ENCODE peak calls at places on chromosome 18, in seven cellular contexts. G, N, U, X, L, H and J are unnamed samples.
A peak's percentile ranks its signal among the peaks of the same experiment; 100 is the strongest.

GRCh38 chr18:23316986-23317385 is 136.1 kb upstream of the RIOK3 start:
- DNase-seq in L (no peak), H (no peak), G (no peak), U (no peak), X (no peak), N (no peak), J (no peak)

GRCh38 chr18:37405772-37406171 is 159.8 kb downstream of the CELF4 start:
- DNase-seq in G (no peak), N (no peak), U (no peak), X (no peak), L (no peak), H (no peak), J (no peak)

GRCh38 chr18:42635378-42636048 is 480.0 kb downstream of the RIT2 start:
- DNase-seq in H (no peak), X (peak; percentile 14), G (peak; percentile 75), N (no peak), U (no peak), L (no peak), J (no peak)

GRCh38 chr18:11154983-11155759 is 5.8 kb upstream of the PIEZO2 start:
- DNase-seq in X (no peak), L (no peak), H (no peak), G (no peak), U (no peak), N (no peak), J (no peak)

GRCh38 chr18:62784338-62784965 is 69.1 kb downstream of the PHLPP1 start:
- DNase-seq in H (no peak), G (no peak), L (peak; percentile 60), U (no peak), N (no peak), X (no peak), J (no peak)

GRCh38 chr18:74722237-74722636 is 124.6 kb downstream of the ZNF407 start:
- DNase-seq in H (no peak), U (no peak), G (no peak), X (peak; percentile 64), L (peak; percentile 44), N (no peak), J (no peak)

GRCh38 chr18:72867721-72868665 is at the start of gene NETO1:
- DNase-seq in N (no peak), X (no peak), H (no peak), L (peak; percentile 41), U (no peak), G (peak; percentile 72), J (no peak)

GRCh38 chr18:69701305-69701704 is 246.4 kb downstream of the CD226 start:
- DNase-seq in L (no peak), N (no peak), U (no peak), H (no peak), X (no peak), G (no peak), J (no peak)

GRCh38 chr18:74252032-74252380 is 39.8 kb downstream of the CYB5A start:
- DNase-seq in H (no peak), X (no peak), L (peak; percentile 45), G (no peak), U (no peak), N (no peak), J (no peak)

GRCh38 chr18:46756559-46757201 is at the start of gene ST8SIA5:
- DNase-seq in N (no peak), L (no peak), U (no peak), G (peak; percentile 88), H (no peak), X (no peak), J (peak; percentile 31)

GRCh38 chr18:61475931-61476330 is 142.7 kb downstream of the CDH20 start:
- DNase-seq in G (no peak), L (no peak), U (no peak), H (no peak), X (no peak), N (no peak), J (no peak)

GRCh38 chr18:37524139-37524538 is 41.5 kb downstream of the CELF4 start:
- DNase-seq in G (no peak), U (no peak), H (no peak), L (no peak), N (no peak), X (no peak), J (no peak)

GRCh38 chr18:35122586-35123224 is 81.5 kb downstream of the MAPRE2 start:
- DNase-seq in U (peak; percentile 68), H (no peak), L (peak; percentile 2), G (peak; percentile 82), N (no peak), X (no peak), J (no peak)

GRCh38 chr18:76401496-76401895 is 93.5 kb downstream of the ZNF516 start:
- DNase-seq in N (no peak), X (no peak), U (no peak), L (no peak), G (no peak), H (no peak), J (no peak)

GRCh38 chr18:1227025-1227424 is 322.4 kb downstream of the ADCYAP1 start:
- DNase-seq in L (no peak), G (no peak), H (no peak), U (no peak), N (no peak), X (no peak), J (no peak)

GRCh38 chr18:6866552-6866951 is 137.0 kb downstream of the ARHGAP28 start:
- DNase-seq in U (no peak), G (no peak), H (no peak), X (peak; percentile 33), N (no peak), L (no peak), J (no peak)

GRCh38 chr18:5237083-5237722 is 40.1 kb upstream of the AKAIN1 start:
- DNase-seq in X (no peak), L (peak; percentile 18), G (no peak), H (no peak), U (no peak), N (peak; percentile 30), J (peak; percentile 4)

GRCh38 chr18:5238371-5238758 is 41.3 kb upstream of the AKAIN1 start:
- DNase-seq in H (peak; percentile 72), N (peak; percentile 86), X (no peak), U (peak; percentile 72), G (peak; percentile 38), L (peak; percentile 52), J (peak; percentile 10)

GRCh38 chr18:5239447-5239846 is 42.4 kb upstream of the AKAIN1 start:
- DNase-seq in U (no peak), H (no peak), N (no peak), G (no peak), L (no peak), X (no peak), J (no peak)

DNA sequence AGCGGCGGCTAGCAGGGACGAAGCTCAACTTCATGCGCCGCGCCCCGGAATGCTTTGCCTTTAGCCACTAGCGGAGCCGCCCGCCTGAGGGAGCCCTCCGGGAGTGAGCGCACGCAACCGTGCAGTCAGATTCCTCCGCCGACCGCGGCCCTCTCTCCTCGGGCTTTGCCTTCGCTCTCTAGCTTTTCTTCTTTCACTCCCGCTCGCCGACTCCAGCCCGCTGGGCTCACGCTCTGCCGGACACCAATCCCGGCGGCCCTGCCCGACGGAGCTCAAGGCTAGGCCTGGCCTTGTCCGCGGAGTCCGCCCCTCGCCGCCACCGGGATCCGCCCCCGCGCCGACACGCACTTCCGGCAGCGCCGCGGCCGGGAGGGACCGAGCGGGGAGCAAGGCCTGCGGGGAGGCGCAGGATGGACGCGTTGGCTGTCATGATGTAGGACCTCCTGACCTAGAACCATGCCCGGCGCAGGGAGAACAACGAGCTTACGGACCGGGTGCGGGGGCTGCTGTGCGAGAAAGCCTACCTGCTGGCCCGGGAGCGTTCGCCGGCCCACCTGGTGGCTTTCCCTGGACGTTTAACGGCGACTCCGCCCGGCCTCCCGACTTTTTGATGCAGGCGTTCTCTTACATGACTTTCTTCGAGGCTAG is 40.8 kb upstream of the AKAIN1 start:
- DNase-seq in L (peak; percentile 93), U (peak; percentile 94), X (peak; percentile 91), H (peak; percentile 87), N (peak; percentile 82), G (peak; percentile 92), J (peak; percentile 90)
- TF ChIP-seq CTCF in L (peak; percentile 54), U (no peak), X (no peak), H (no peak), N (peak; percentile 13), G (no peak), J (peak; percentile 51)

GRCh38 chr18:13606589-13607254 is 119.6 kb downstream of the FAM210A start:
- DNase-seq in H (no peak), G (no peak), N (no peak), U (no peak), X (no peak), L (no peak), J (no peak)

GRCh38 chr18:13604751-13605150 is 121.6 kb downstream of the FAM210A start:
- DNase-seq in H (no peak), G (no peak), L (no peak), N (no peak), X (no peak), U (no peak), J (no peak)

GRCh38 chr18:13605477-13605876 is 120.9 kb downstream of the FAM210A start:
- DNase-seq in L (no peak), H (no peak), G (no peak), X (no peak), N (no peak), U (no peak), J (no peak)

GRCh38 chr18:13603304-13604019 is 122.9 kb downstream of the FAM210A start:
- DNase-seq in H (no peak), U (no peak), N (no peak), G (no peak), L (no peak), X (no peak), J (no peak)

GRCh38 chr18:13605901-13606300 is 120.5 kb downstream of the FAM210A start:
- DNase-seq in H (no peak), G (no peak), X (no peak), N (no peak), L (no peak), U (no peak), J (no peak)
- H3K4me1 ChIP-seq in H (peaks cover 7% of the 10 kb centered on the region), G (peaks cover 4% of the 10 kb centered on the region), X (peaks cover 6% of the 10 kb centered on the region), N (no peaks in the 10 kb centered on the region), L (no peaks in the 10 kb centered on the region), U (peaks cover 9% of the 10 kb centered on the region), J (peaks cover 8% of the 10 kb centered on the region)

DNA sequence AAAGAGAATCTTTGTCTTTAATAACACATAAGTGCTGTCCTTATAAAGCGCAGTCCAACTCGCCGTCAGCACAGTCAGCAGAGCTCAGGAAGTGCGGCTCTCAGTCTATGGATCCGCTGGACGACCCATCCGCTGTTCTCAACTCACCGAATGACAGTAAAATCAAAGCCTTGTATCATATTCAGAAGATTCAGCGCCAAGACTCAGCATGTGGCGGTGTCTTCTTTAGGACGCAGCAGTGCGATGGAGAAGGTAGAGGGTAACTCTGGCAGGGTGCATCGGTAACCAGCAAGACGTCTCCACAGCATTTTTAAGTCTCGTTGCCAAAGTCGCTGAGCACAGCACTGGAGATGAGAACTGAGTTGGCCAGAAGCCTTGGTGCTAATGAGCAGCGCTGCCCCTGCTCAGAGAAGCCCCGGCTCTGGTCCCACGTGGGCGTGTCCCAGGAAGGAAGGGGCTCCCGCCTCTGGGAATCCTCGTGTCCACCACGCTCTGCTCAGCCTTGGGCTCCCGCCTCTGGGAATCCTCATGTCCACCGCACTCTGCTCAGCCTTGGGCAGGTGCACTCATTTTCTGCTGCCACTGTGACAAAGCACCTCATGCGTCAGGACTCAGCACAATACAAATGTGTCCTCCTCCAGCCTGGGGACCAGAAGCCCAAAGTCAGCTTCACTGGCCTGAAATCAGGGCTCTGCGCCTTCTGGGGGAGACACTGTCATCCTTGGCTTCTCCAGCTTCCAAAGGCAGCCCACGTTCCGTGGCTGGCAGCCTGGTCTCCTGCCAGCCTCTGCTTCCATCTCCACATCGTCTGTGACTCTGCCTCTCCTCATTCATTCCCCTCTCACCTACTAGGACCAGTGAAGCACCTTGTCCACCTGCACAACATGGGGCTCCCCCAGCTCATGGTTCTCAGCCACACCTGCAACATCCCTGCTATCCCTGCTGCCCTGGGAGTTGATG is 238.0 kb upstream of the SALL3 start:
- DNase-seq in X (no peak), N (no peak), G (no peak), H (peak; percentile 22), U (no peak), L (no peak), J (no peak)
- H3K4me3 ChIP-seq in X (no peak overlapping the region), N (no peak overlapping the region), G (no peak overlapping the region), H (no peak overlapping the region), U (no peak overlapping the region), L (no peak overlapping the region), J (no peak overlapping the region)

GRCh38 chr18:36389811-36390581 is 92.5 kb downstream of the FHOD3 start:
- DNase-seq in G (no peak), H (no peak), N (no peak), X (no peak), U (no peak), L (no peak), J (peak; percentile 36)
- TF ChIP-seq CTCF in G (no peak), H (no peak), N (no peak), X (no peak), U (no peak), L (no peak), J (no peak)